ENCODE peak calls at places on chromosomes 2 and 18, in nine cellular contexts. V is cardiac fibroblast, J is tibial nerve, S is GM23338, X is endothelial cell of umbilical vein, R is stomach, Q is GM06990, F is fibroblast of lung, D is brain microvascular endothelial cell. P is an unnamed sample.

GRCh38 chr2:119208791-119209203 is 14.8 kb upstream of the STEAP3 start:
- DNase-seq in V (no peak), J (no peak), S (no peak), X (no peak), R (no peak), Q (no peak), F (peak; percentile 60), D (no peak), P (no peak)

GRCh38 chr2:133970641-133971040 is 283.2 kb upstream of the MGAT5 start:
- DNase-seq in V (no peak), J (no peak), S (peak; percentile 7), X (no peak), R (no peak), Q (no peak), F (no peak), D (no peak), P (no peak)

GRCh38 chr2:64318476-64318748 is 135.6 kb upstream of the LGALSL start:
- DNase-seq in V (no peak), J (no peak), S (no peak), X (no peak), R (no peak), Q (no peak), F (no peak), D (no peak), P (no peak)

GRCh38 chr2:19474128-19474527 is 115.7 kb upstream of the OSR1 start:
- DNase-seq in V (peak; percentile 60), J (no peak), S (no peak), X (no peak), R (no peak), Q (peak; percentile 40), F (peak; percentile 74), D (no peak), P (peak; percentile 65)

GRCh38 chr2:222969491-222969890 is 82.5 kb upstream of the KCNE4 start:
- DNase-seq in V (peak; percentile 87), J (no peak), S (no peak), X (no peak), R (no peak), Q (no peak), F (peak; percentile 51), D (peak; percentile 51), P (peak; percentile 29)

GRCh38 chr2:175766880-175767279 is 235.2 kb downstream of the LNPK start:
- DNase-seq in V (no peak), J (no peak), S (no peak), X (no peak), R (no peak), Q (no peak), F (peak; percentile 74), D (peak; percentile 22), P (no peak)

GRCh38 chr2:74005786-74006185 is 21.1 kb downstream of the TET3 start:
- DNase-seq in V (peak; percentile 58), J (no peak), S (no peak), X (no peak), R (no peak), Q (no peak), F (no peak), D (no peak), P (no peak)

GRCh38 chr18:5630057-5630765 is 86.4 kb upstream of the EPB41L3 start:
- DNase-seq in V (peak; percentile 69), J (peak; percentile 51), S (peak; percentile 91), X (peak; percentile 65), R (peak; percentile 50), Q (peak; percentile 18), F (peak; percentile 70), D (no peak), P (no peak)

GRCh38 chr2:217642944-217643343 is 359.9 kb downstream of the TNS1 start:
- DNase-seq in V (no peak), J (no peak), S (no peak), X (no peak), R (no peak), Q (no peak), F (no peak), D (no peak), P (no peak)

GRCh38 chr2:24158131-24158530 is 16.7 kb upstream of the FAM228A start:
- DNase-seq in V (no peak), J (no peak), S (no peak), X (no peak), R (no peak), Q (no peak), F (no peak), D (no peak), P (no peak)

GRCh38 chr18:28176933-28177827 is at the start of gene CDH2:
- DNase-seq in V (peak; percentile 92), J (no peak), S (peak; percentile 86), X (peak; percentile 79), R (peak; percentile 51), Q (no peak), F (peak; percentile 94), D (peak; percentile 85), P (peak; percentile 83)

GRCh38 chr2:113105047-113105446 is 22.4 kb upstream of the IL1RN start:
- DNase-seq in V (peak; percentile 26), J (no peak), S (no peak), X (no peak), R (no peak), Q (no peak), F (peak; percentile 69), D (peak; percentile 84), P (no peak)

GRCh38 chr18:35936951-35937350 is 35.5 kb upstream of the RMP24 start:
- DNase-seq in V (peak; percentile 31), J (no peak), S (no peak), X (no peak), R (no peak), Q (no peak), F (no peak), D (no peak), P (no peak)

GRCh38 chr2:163717993-163718680 is 17.7 kb downstream of the FIGN start:
- DNase-seq in V (peak; percentile 28), J (no peak), S (peak; percentile 29), X (no peak), R (no peak), Q (no peak), F (no peak), D (no peak), P (no peak)

GRCh38 chr2:196077821-196078220 is 9.2 kb upstream of the DNAH7 start:
- DNase-seq in V (no peak), J (no peak), S (no peak), X (no peak), R (no peak), Q (no peak), F (no peak), D (no peak), P (no peak)

GRCh38 chr2:164835302-164835701 is 6.3 kb downstream of the COBLL1 start:
- DNase-seq in V (no peak), J (no peak), S (no peak), X (no peak), R (no peak), Q (no peak), F (no peak), D (no peak), P (no peak)

GRCh38 chr2:225100856-225101294 is 58.6 kb upstream of the DOCK10 start:
- DNase-seq in V (peak; percentile 76), J (no peak), S (no peak), X (peak; percentile 57), R (no peak), Q (no peak), F (peak; percentile 98), D (peak; percentile 75), P (peak; percentile 82)

GRCh38 chr2:31052284-31052683 is 86.0 kb downstream of the GALNT14 start:
- DNase-seq in V (no peak), J (no peak), S (no peak), X (no peak), R (no peak), Q (no peak), F (no peak), D (no peak), P (no peak)

GRCh38 chr2:40360652-40361051 is 91.2 kb downstream of the SLC8A1 start:
- DNase-seq in V (no peak), J (no peak), S (no peak), X (no peak), R (no peak), Q (no peak), F (peak; percentile 56), D (no peak), P (no peak)

GRCh38 chr2:156459720-156460119 is 23.5 kb downstream of the GPD2 start:
- DNase-seq in V (no peak), J (no peak), S (no peak), X (no peak), R (peak; percentile 71), Q (no peak), F (no peak), D (no peak), P (no peak)

GRCh38 chr2:132668189-132668833 is 1.7 kb downstream of the LYPD1 start:
- DNase-seq in V (no peak), J (no peak), S (peak; percentile 71), X (peak; percentile 45), R (no peak), Q (no peak), F (peak; percentile 67), D (peak; percentile 17), P (no peak)
- H3K4me3 ChIP-seq in V (peak overlapping the region; percentile 56), J (no peak overlapping the region), S (peak overlapping the region; percentile 79), X (peak overlapping the region; percentile 55), R (no peak overlapping the region), Q (no peak overlapping the region), F (no peak overlapping the region), D (peak overlapping the region; percentile 61), P (peak overlapping the region; percentile 65)

GRCh38 chr2:155372969-155373368 is 674.5 kb downstream of the KCNJ3 start:
- DNase-seq in V (peak; percentile 26), J (no peak), S (peak; percentile 56), X (peak; percentile 61), R (no peak), Q (no peak), F (peak; percentile 14), D (no peak), P (no peak)
- TF ChIP-seq CTCF in V (peak; percentile 11), J (peak; percentile 42), S (peak; percentile 75), X (no peak), R (no peak), Q (no peak), F (no peak), D (no peak), P (no peak)

DNA sequence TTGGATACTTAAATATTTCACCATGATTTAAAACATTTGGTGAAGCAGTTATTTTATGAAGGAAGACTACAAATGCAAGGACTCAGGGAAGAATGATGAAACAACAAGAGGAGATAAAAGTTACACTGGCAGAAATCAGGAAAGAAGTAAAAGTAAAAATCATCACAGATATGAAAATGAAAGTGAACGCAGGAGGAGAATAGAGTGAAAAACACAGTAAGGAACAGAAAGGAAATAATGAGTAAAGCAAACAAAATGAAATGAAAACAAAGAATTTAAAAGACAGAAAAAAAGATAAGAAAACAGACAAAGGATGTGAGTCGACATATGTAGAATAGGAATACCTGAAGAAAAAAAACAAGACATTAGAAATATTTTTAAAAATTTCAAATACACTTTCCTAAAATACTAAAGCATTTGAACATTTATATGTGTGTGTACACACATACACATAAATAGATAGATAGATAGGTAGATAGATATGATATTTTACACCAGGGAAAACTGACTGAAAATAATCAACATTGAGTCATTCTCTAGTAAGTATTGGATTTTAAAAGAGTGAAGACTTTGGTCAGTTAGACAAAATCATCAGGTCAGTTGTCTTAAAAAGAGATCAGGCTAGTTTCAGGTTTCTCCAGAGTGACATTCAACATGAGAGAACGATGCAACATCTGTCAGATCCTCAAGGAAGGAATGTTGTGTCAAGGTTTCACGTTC is 12.1 kb upstream of the KDSR start:
- DNase-seq in V (peak; percentile 17), J (no peak), S (peak; percentile 5), X (peak; percentile 45), R (no peak), Q (no peak), F (no peak), D (no peak), P (no peak)
- H3K4me3 ChIP-seq in V (peak overlapping the region; percentile 16), J (no peak overlapping the region), S (no peak overlapping the region), X (no peak overlapping the region), R (no peak overlapping the region), Q (no peak overlapping the region), F (no peak overlapping the region), D (no peak overlapping the region), P (no peak overlapping the region)

GRCh38 chr2:139353874-139354273 is 573.7 kb upstream of the NXPH2 start:
- DNase-seq in V (no peak), J (no peak), S (peak; percentile 5), X (no peak), R (no peak), Q (no peak), F (no peak), D (no peak), P (no peak)
- TF ChIP-seq CTCF in V (no peak), J (no peak), S (peak; percentile 38), X (no peak), R (no peak), Q (no peak), F (no peak), D (no peak), P (no peak)